ENCODE peak calls at places on chromosomes 2 and 18, in five cellular contexts. Z is aorta, R is small intestine, C is endothelial cell, I is H4. E is an unnamed sample.
A peak's percentile ranks its signal among the peaks of the same experiment; 100 is the strongest.

GRCh38 chr2:126714191-126714965 is 58.4 kb downstream of the GYPC start:
- DNase-seq in Z (no peak), R (no peak), C (no peak), I (no peak), E (peak; percentile 12)

GRCh38 chr2:28894470-28895188 is at the start of gene WDR43:
- DNase-seq in Z (peak; percentile 99), R (peak; percentile 99), C (peak; percentile 99), I (peak; percentile 95), E (peak; percentile 98)

GRCh38 chr2:43948370-43948769 is 47.4 kb downstream of the LRPPRC start:
- DNase-seq in Z (no peak), R (no peak), C (no peak), I (no peak), E (no peak)

GRCh38 chr18:32271649-32272324 is 81.9 kb downstream of the MEP1B start:
- DNase-seq in Z (no peak), R (peak; percentile 49), C (peak; percentile 56), I (peak; percentile 36), E (peak; percentile 45)

GRCh38 chr18:55509631-55510372 is 78.2 kb downstream of the TCF4 start:
- DNase-seq in Z (no peak), R (no peak), C (no peak), I (peak; percentile 32), E (no peak)

GRCh38 chr2:238131761-238132462 is 6.6 kb upstream of the KLHL30 start:
- DNase-seq in Z (peak; percentile 21), R (no peak), C (no peak), I (no peak), E (no peak)

GRCh38 chr2:128456281-128456680 is 137.6 kb upstream of the HS6ST1 start:
- DNase-seq in Z (no peak), R (no peak), C (no peak), I (no peak), E (peak; percentile 3)

GRCh38 chr2:159267926-159268325 is 18.6 kb downstream of the WDSUB1 start:
- DNase-seq in Z (no peak), R (no peak), C (no peak), I (no peak), E (no peak)

GRCh38 chr2:65530547-65531320 is 98.3 kb upstream of the SPRED2 start:
- DNase-seq in Z (no peak), R (no peak), C (no peak), I (no peak), E (no peak)

GRCh38 chr2:19682493-19682892 is 219.3 kb downstream of the TTC32 start:
- DNase-seq in Z (no peak), R (peak; percentile 3), C (no peak), I (no peak), E (no peak)

GRCh38 chr2:196234672-196235071 is 63.3 kb upstream of the STK17B start:
- DNase-seq in Z (no peak), R (no peak), C (no peak), I (peak; percentile 45), E (no peak)

GRCh38 chr18:61893304-61893970 is 630 bp upstream of the RNF152 start:
- DNase-seq in Z (peak; percentile 64), R (peak; percentile 53), C (peak; percentile 59), I (no peak), E (peak; percentile 26)

GRCh38 chr2:42878581-42878980 is 86.2 kb upstream of the HAAO start:
- DNase-seq in Z (no peak), R (no peak), C (no peak), I (no peak), E (no peak)

GRCh38 chr18:12076424-12077140 is 17.1 kb upstream of the ANKRD62 start:
- DNase-seq in Z (peak; percentile 46), R (no peak), C (peak; percentile 41), I (no peak), E (peak; percentile 31)

GRCh38 chr2:38474833-38475566 is 97.9 kb upstream of the ATL2 start:
- DNase-seq in Z (no peak), R (peak; percentile 77), C (no peak), I (no peak), E (no peak)

GRCh38 chr2:160156084-160156483 is 44.0 kb downstream of the ITGB6 start:
- DNase-seq in Z (no peak), R (no peak), C (no peak), I (no peak), E (no peak)

GRCh38 chr2:215299337-215299859 is 12.5 kb upstream of the ATIC start:
- DNase-seq in Z (no peak), R (no peak), C (no peak), I (peak; percentile 47), E (no peak)

GRCh38 chr2:238644095-238645081 is 203.5 kb upstream of the TWIST2 start:
- DNase-seq in Z (no peak), R (no peak), C (no peak), I (peak; percentile 64), E (peak; percentile 74)

GRCh38 chr2:74552914-74553811 is 579 bp downstream of the LOXL3 start:
- DNase-seq in Z (peak; percentile 61), R (no peak), C (no peak), I (no peak), E (peak; percentile 75)

GRCh38 chr2:204228169-204228940 is 291.8 kb downstream of the ICOS start:
- DNase-seq in Z (no peak), R (no peak), C (no peak), I (no peak), E (no peak)

GRCh38 chr2:165778653-165779451 is 15.2 kb downstream of the GALNT3 start:
- DNase-seq in Z (no peak), R (peak; percentile 52), C (peak; percentile 20), I (no peak), E (no peak)

GRCh38 chr2:38740851-38741541 is 10.2 kb downstream of the SRSF7 start:
- DNase-seq in Z (peak; percentile 72), R (peak; percentile 56), C (no peak), I (peak; percentile 19), E (peak; percentile 47)

GRCh38 chr2:174025271-174026121 is 60.3 kb upstream of the SP3 start:
- DNase-seq in Z (peak; percentile 87), R (no peak), C (no peak), I (peak; percentile 18), E (peak; percentile 40)

GRCh38 chr18:55003695-55004094 is 44.4 kb upstream of the CCDC68 start:
- DNase-seq in Z (no peak), R (no peak), C (no peak), I (no peak), E (no peak)

GRCh38 chr2:208638059-208638458 is 231.5 kb downstream of the PTH2R start:
- DNase-seq in Z (no peak), R (peak; percentile 88), C (no peak), I (no peak), E (no peak)

GRCh38 chr2:47521666-47522285 is 118.8 kb downstream of the MSH2 start:
- DNase-seq in Z (no peak), R (no peak), C (no peak), I (no peak), E (no peak)

GRCh38 chr2:60979231-60979630 is 38.3 kb upstream of the PEX13 start:
- DNase-seq in Z (no peak), R (no peak), C (no peak), I (no peak), E (no peak)

GRCh38 chr2:3254438-3254941 is 123.1 kb downstream of the EIPR1 start:
- DNase-seq in Z (no peak), R (no peak), C (no peak), I (no peak), E (no peak)